ENCODE peak calls at places on chromosome 11, in seven cellular contexts. Y is testis, H is mammary epithelial cell, E is lower lobe of right lung, S is endothelial cell of umbilical vein, V is fibroblast of lung, X is HepG2. N is an unnamed sample.

GRCh38 chr11:16028406-16028805 is 327.9 kb downstream of the SOX6 start:
- DNase-seq in Y (no peak), V (peak; percentile 34), H (no peak), E (no peak), S (no peak), X (no peak), N (no peak)

GRCh38 chr11:44497995-44498394 is 67.5 kb upstream of the CD82 start:
- DNase-seq in V (no peak), X (no peak), H (no peak), E (no peak), Y (peak; percentile 22), S (no peak), N (no peak)

GRCh38 chr11:72523991-72524390 is 89.7 kb upstream of the CLPB start:
- DNase-seq in X (no peak), E (no peak), Y (no peak), V (no peak), H (no peak), S (no peak), N (no peak)

GRCh38 chr11:28209906-28210305 is 101.7 kb downstream of the METTL15 start:
- DNase-seq in E (no peak), V (no peak), X (no peak), H (no peak), Y (no peak), S (no peak), N (no peak)

GRCh38 chr11:130728185-130729160 is 187.8 kb downstream of the SNX19 start:
- DNase-seq in H (peak; percentile 53), E (no peak), X (no peak), Y (no peak), S (no peak), V (no peak), N (no peak)

GRCh38 chr11:111336062-111336461 is 37.7 kb downstream of the POU2AF3 start:
- DNase-seq in X (no peak), H (no peak), Y (no peak), V (no peak), S (no peak), E (no peak), N (no peak)

GRCh38 chr11:126257764-126258163 is 10.9 kb downstream of the SRPRA start:
- DNase-seq in E (no peak), Y (no peak), X (no peak), H (peak; percentile 26), V (peak; percentile 35), S (no peak), N (no peak)

GRCh38 chr11:67082071-67082791 is 25.6 kb downstream of the RHOD start:
- DNase-seq in E (no peak), H (no peak), X (no peak), S (peak; percentile 30), Y (no peak), V (peak; percentile 25), N (peak; percentile 54)

GRCh38 chr11:69912911-69913451 is 93.8 kb upstream of the FGF3 start:
- DNase-seq in S (no peak), Y (peak; percentile 26), H (no peak), E (peak; percentile 41), X (no peak), V (peak; percentile 20), N (no peak)

GRCh38 chr11:235180-235997 is 753 bp downstream of the SIRT3 start:
- DNase-seq in H (no peak), Y (no peak), E (no peak), V (peak; percentile 20), S (no peak), X (no peak), N (no peak)

GRCh38 chr11:73257342-73258103 is 14.6 kb upstream of the P2RY6 start:
- DNase-seq in Y (peak; percentile 44), X (peak; percentile 39), S (peak; percentile 24), H (peak; percentile 84), E (peak; percentile 68), V (peak; percentile 81), N (no peak)

GRCh38 chr11:66008095-66008467 is 3.7 kb upstream of the CST6 start:
- DNase-seq in Y (no peak), H (no peak), S (no peak), V (no peak), E (no peak), X (no peak), N (no peak)

GRCh38 chr11:45847908-45848316 is 637 bp downstream of the CRY2 start:
- DNase-seq in S (peak; percentile 68), X (peak; percentile 41), H (peak; percentile 46), Y (peak; percentile 71), V (peak; percentile 60), E (peak; percentile 75), N (peak; percentile 21)

GRCh38 chr11:112993808-112994207 is 32.6 kb downstream of the NCAM1 start:
- DNase-seq in E (no peak), Y (no peak), V (no peak), S (no peak), X (no peak), H (no peak), N (no peak)

GRCh38 chr11:25793637-25794036 is 538.3 kb upstream of the ANO3 start:
- DNase-seq in V (no peak), S (no peak), H (no peak), E (no peak), Y (no peak), X (no peak), N (no peak)

GRCh38 chr11:19696073-19696472 is 16.6 kb upstream of the NAV2 start:
- DNase-seq in H (no peak), V (no peak), E (no peak), Y (no peak), X (no peak), S (no peak), N (no peak)

GRCh38 chr11:62444271-62444833 is 25.5 kb downstream of the SCGB1A1 start:
- DNase-seq in X (no peak), V (peak; percentile 53), H (no peak), Y (peak; percentile 48), S (peak; percentile 68), E (peak; percentile 69), N (peak; percentile 26)
- H3K27ac ChIP-seq in X (no peak overlapping the region), V (peak overlapping the region; percentile 92), H (no peak overlapping the region), Y (peak overlapping the region; percentile 40), S (no peak overlapping the region), E (peak overlapping the region; percentile 93), N (no peak overlapping the region)

GRCh38 chr11:108664730-108665525 is at the start of gene DDX10:
- DNase-seq in Y (peak; percentile 98), X (peak; percentile 95), E (peak; percentile 95), S (peak; percentile 99), V (peak; percentile 98), H (peak; percentile 97), N (peak; percentile 98)

GRCh38 chr11:108662700-108663099 is 2.2 kb upstream of the DDX10 start:
- DNase-seq in X (no peak), H (no peak), V (no peak), Y (no peak), S (no peak), E (no peak), N (no peak)

GRCh38 chr11:108666373-108666772 is 1.5 kb downstream of the DDX10 start:
- DNase-seq in X (peak; percentile 30), E (no peak), S (no peak), Y (no peak), H (no peak), V (no peak), N (no peak)

GRCh38 chr11:108663154-108663877 is 1.6 kb upstream of the DDX10 start:
- DNase-seq in S (no peak), X (no peak), H (no peak), E (no peak), V (no peak), Y (no peak), N (no peak)

DNA sequence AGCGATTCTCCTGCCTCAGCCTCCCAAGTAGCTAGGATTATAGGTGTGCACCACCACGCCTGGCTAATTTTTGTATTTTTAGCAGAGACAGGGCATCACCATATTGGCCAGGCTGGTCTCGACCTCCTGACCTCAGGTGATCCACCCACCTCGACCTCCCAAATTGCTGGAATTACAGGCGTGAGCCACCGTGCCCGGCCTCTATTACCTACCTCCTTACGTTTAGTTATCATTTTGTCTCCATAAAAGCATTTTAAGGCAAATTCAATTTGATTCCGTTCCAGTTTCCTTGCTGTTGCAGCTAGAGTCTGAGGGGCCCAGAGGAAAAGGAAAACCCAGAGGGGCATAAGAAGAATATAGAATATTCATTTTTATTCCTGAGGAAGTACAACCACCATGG is 628 bp upstream of the DDX10 start:
- DNase-seq in V (no peak), E (no peak), Y (no peak), X (no peak), S (no peak), H (no peak), N (no peak)
- H3K4me3 ChIP-seq in V (peak overlapping the region; percentile 86), E (peak overlapping the region; percentile 93), Y (peak overlapping the region; percentile 85), X (peak overlapping the region; percentile 69), S (peak overlapping the region; percentile 20), H (peak overlapping the region; percentile 15), N (peak overlapping the region; percentile 59)

GRCh38 chr11:47295385-47295784 is 25.5 kb downstream of the MADD start:
- DNase-seq in S (no peak), H (no peak), X (no peak), Y (no peak), E (no peak), V (no peak), N (no peak)
- H3K36me3 ChIP-seq in S (peaks cover 12% of the 10 kb centered on the region), H (peaks cover 20% of the 10 kb centered on the region), X (peaks cover 70% of the 10 kb centered on the region), Y (no peaks in the 10 kb centered on the region), E (peaks cover 99% of the 10 kb centered on the region), V (peaks cover 4% of the 10 kb centered on the region), N (peaks cover 80% of the 10 kb centered on the region)

GRCh38 chr11:64556044-64556720 is 34.8 kb upstream of the SLC22A12 start:
- DNase-seq in H (no peak), S (no peak), Y (no peak), V (no peak), X (no peak), E (no peak), N (no peak)
- H3K27ac ChIP-seq in H (no peak overlapping the region), S (no peak overlapping the region), Y (peak overlapping the region; percentile 81), V (no peak overlapping the region), X (peak overlapping the region; percentile 50), E (no peak overlapping the region), N (no peak overlapping the region)

GRCh38 chr11:64766881-64767280 is 7.1 kb upstream of the PYGM start:
- DNase-seq in V (no peak), H (no peak), X (no peak), Y (no peak), E (no peak), S (no peak), N (no peak)
- H3K4me3 ChIP-seq in V (no peak overlapping the region), H (no peak overlapping the region), X (no peak overlapping the region), Y (no peak overlapping the region), E (no peak overlapping the region), S (no peak overlapping the region), N (no peak overlapping the region)

GRCh38 chr11:134144744-134145143 is 75.9 kb downstream of the JAM3 start:
- DNase-seq in V (no peak), Y (no peak), X (no peak), E (no peak), H (no peak), S (no peak), N (no peak)
- H3K36me3 ChIP-seq in V (peaks cover 2% of the 10 kb centered on the region), Y (no peaks in the 10 kb centered on the region), X (no peaks in the 10 kb centered on the region), E (peaks cover 26% of the 10 kb centered on the region), H (peaks cover 3% of the 10 kb centered on the region), S (peaks cover 20% of the 10 kb centered on the region), N (peaks cover 89% of the 10 kb centered on the region)

GRCh38 chr11:116964269-116964668 is 126.8 kb upstream of the APOA1 start:
- DNase-seq in S (no peak), H (no peak), E (no peak), X (no peak), Y (no peak), V (no peak), N (no peak)
- H3K27ac ChIP-seq in S (no peak overlapping the region), H (no peak overlapping the region), E (no peak overlapping the region), X (no peak overlapping the region), Y (no peak overlapping the region), V (no peak overlapping the region), N (no peak overlapping the region)